ENCODE peak calls at places on chromosomes 16 and 17, in five cellular contexts. S is lower lobe of right lung, R is uterus, E is heart right ventricle, K is heart left ventricle. Z is an unnamed sample.

GRCh38 chr17:48601528-48602430 is 3.0 kb downstream of the HOXB6 start:
- DNase-seq in E (no peak), S (no peak), K (no peak), R (no peak), Z (no peak)

GRCh38 chr16:21645261-21645721 is 7.1 kb downstream of the IGSF6 start:
- DNase-seq in S (no peak), R (no peak), K (no peak), E (no peak), Z (no peak)

GRCh38 chr16:30934827-30935557 is 11.6 kb downstream of the FBXL19 start:
- DNase-seq in R (no peak), E (no peak), S (peak; percentile 69), K (no peak), Z (peak; percentile 55)

GRCh38 chr17:50325906-50326305 is 20.0 kb upstream of the XYLT2 start:
- DNase-seq in R (no peak), K (no peak), S (no peak), E (no peak), Z (no peak)

GRCh38 chr16:84581161-84581560 is 36.7 kb downstream of the COTL1 start:
- DNase-seq in K (no peak), R (no peak), E (no peak), S (no peak), Z (no peak)

GRCh38 chr16:12484426-12484825 is 319.3 kb downstream of the CPPED1 start:
- DNase-seq in R (no peak), K (no peak), S (no peak), E (no peak), Z (no peak)

GRCh38 chr16:2816751-2817495 is at the start of gene PRSS21:
- DNase-seq in K (no peak), S (peak; percentile 44), R (no peak), E (no peak), Z (no peak)

GRCh38 chr16:83475108-83475507 is 332.7 kb upstream of the HSBP1 start:
- DNase-seq in S (no peak), E (no peak), K (no peak), R (no peak), Z (no peak)

GRCh38 chr17:45221081-45221996 is at the start of gene FMNL1:
- DNase-seq in E (peak; percentile 57), K (peak; percentile 77), R (no peak), S (peak; percentile 86), Z (no peak)
- H3K4me3 ChIP-seq in E (peak within 1 kb of the TSS; percentile 62), K (peak within 1 kb of the TSS; percentile 75), R (peak within 1 kb of the TSS; percentile 39), S (peak within 1 kb of the TSS; percentile 60), Z (peak within 1 kb of the TSS; percentile 36)

GRCh38 chr17:66354981-66355380 is 52.6 kb downstream of the PRKCA start:
- DNase-seq in R (no peak), K (no peak), S (no peak), E (no peak), Z (no peak)
- H3K4me1 ChIP-seq in R (no peaks in the 10 kb centered on the region), K (peaks cover 6% of the 10 kb centered on the region), S (peaks cover 13% of the 10 kb centered on the region), E (peaks cover 2% of the 10 kb centered on the region), Z (peaks cover 14% of the 10 kb centered on the region)

DNA sequence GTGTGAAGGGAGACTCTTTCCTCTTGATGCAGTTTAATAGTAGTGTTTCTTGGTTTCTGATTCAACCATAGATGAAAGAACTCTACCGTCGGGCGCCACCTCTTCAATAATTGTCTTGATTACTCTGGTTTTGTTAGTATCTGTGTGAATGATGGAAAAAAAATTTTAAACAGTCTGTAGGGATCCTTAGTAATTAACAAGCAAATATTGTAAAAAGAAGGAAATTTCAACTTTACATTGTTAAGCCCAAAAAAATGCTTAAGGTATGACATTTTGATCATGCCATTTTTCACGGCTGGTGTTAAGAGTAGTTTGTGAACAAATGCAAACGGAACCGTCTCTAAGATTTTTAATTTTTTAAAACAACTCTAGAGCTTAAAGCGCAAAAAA is 4.1 kb downstream of the KRT10 start:
- DNase-seq in S (no peak), E (no peak), K (no peak), R (no peak), Z (no peak)
- TF ChIP-seq CTCF in S (no peak), E (no peak), K (no peak), R (no peak), Z (no peak)

DNA sequence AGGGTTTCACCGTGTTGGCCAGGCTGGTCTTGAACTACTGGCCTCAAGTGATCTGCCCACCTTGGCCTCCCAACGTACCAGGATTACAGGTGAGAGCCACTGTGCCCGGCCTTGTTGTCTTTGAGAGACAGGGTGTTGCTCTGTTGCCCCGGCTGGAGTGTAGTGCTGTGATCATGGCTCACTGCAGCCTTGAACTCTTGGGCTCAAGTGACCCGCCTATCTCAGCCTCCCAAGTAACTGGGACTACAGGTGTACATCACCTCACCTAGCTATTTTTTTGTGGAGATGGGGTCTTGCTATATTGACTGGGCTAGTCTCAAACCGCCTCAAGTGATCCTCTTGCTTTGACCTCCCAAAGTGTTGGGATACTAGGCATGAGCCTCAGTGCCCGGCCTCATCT is 68.4 kb downstream of the PGS1 start:
- DNase-seq in E (no peak), R (no peak), S (no peak), K (no peak), Z (no peak)
- H3K4me3 ChIP-seq in E (no peak overlapping the region), R (no peak overlapping the region), S (no peak overlapping the region), K (no peak overlapping the region), Z (no peak overlapping the region)

GRCh38 chr17:59830007-59830630 is 62.6 kb downstream of the TUBD1 start:
- DNase-seq in S (no peak), R (no peak), K (no peak), E (no peak), Z (no peak)

GRCh38 chr17:59829217-59830006 is 63.3 kb downstream of the TUBD1 start:
- DNase-seq in K (no peak), E (peak; percentile 54), S (no peak), R (no peak), Z (no peak)

GRCh38 chr17:59827721-59828477 is 64.8 kb downstream of the TUBD1 start:
- DNase-seq in K (no peak), S (no peak), R (no peak), E (no peak), Z (no peak)

GRCh38 chr17:59828478-59828760 is 64.3 kb downstream of the TUBD1 start:
- DNase-seq in R (no peak), S (no peak), E (no peak), K (no peak), Z (no peak)

DNA sequence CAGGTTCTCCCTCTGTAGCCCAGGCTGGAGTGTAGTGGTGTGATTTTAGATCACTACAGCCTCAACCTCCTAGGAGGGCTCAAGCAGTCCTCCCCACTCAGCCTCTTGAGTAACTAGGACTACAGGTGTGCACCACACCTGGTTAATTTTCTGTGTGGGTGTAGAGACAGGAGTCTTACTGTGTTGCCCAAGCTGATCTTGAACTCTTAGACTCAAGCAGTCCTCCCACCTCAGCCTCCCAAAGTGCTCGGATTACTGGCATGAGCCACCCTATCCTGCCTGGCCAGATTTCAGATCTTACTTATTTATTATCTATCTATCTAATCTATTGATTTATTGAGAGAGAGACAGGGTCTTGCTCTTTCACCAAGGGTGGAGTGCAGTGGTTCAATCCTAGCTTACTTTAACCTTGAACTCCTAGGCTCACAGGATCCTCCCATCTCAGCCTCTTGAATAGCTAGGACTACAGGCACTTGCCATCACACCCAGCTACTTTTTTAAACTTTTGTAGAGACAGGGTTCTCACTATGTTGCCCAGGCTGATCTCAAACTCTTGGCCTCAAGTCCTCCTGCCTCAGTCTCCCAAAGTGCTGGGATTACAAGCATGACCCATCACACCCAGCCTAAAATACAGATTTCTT is 61.8 kb downstream of the TUBD1 start:
- DNase-seq in K (no peak), S (no peak), R (no peak), E (no peak), Z (no peak)
- H3K4me1 ChIP-seq in K (peaks cover 32% of the 10 kb centered on the region), S (peaks cover 50% of the 10 kb centered on the region), R (no peaks in the 10 kb centered on the region), E (peaks cover 24% of the 10 kb centered on the region), Z (peaks cover 13% of the 10 kb centered on the region)